ENCODE peak calls at places on chromosomes 5 and 9, in six cellular contexts. H, M, F, Q, D and J are unnamed samples.

GRCh38 chr5:124746916-124747769 is 704 bp upstream of the ZNF608 start:
- DNase-seq in H (peak), M (no peak), F (peak), Q (peak), D (peak), J (peak)

GRCh38 chr5:152439791-152440190 is 34.7 kb upstream of the NMUR2 start:
- DNase-seq in H (no peak), M (no peak), F (no peak), Q (no peak), D (no peak), J (no peak)

GRCh38 chr5:171419663-171420428 is 399 bp downstream of the FGF18 start:
- DNase-seq in H (peak), M (peak), F (peak), Q (peak), D (no peak), J (no peak)

GRCh38 chr5:131289738-131290137 is 25.9 kb downstream of the CDC42SE2 start:
- DNase-seq in H (no peak), M (no peak), F (no peak), Q (no peak), D (no peak), J (no peak)

GRCh38 chr5:146622391-146622790 is 106.4 kb upstream of the GPR151 start:
- DNase-seq in H (no peak), M (no peak), F (no peak), Q (no peak), D (no peak), J (no peak)

GRCh38 chr9:119941081-119941480 is 571.8 kb upstream of the BRINP1 start:
- DNase-seq in H (no peak), M (no peak), F (no peak), Q (no peak), D (no peak), J (no peak)

GRCh38 chr5:122121782-122122465 is 7.4 kb upstream of the ZNF474 start:
- DNase-seq in H (no peak), M (peak), F (no peak), Q (peak), D (no peak), J (no peak)

GRCh38 chr5:1657161-1657741 is 133.5 kb upstream of the LPCAT1 start:
- DNase-seq in H (no peak), M (peak), F (no peak), Q (no peak), D (no peak), J (no peak)

GRCh38 chr9:90813523-90813922 is 11.9 kb downstream of the SYK start:
- DNase-seq in H (no peak), M (no peak), F (no peak), Q (no peak), D (no peak), J (no peak)

GRCh38 chr5:148599187-148599586 is 55.1 kb downstream of the HTR4 start:
- DNase-seq in H (no peak), M (no peak), F (no peak), Q (no peak), D (no peak), J (no peak)

GRCh38 chr9:133679466-133680051 is 43.4 kb downstream of the DBH start:
- DNase-seq in H (no peak), M (no peak), F (no peak), Q (no peak), D (no peak), J (no peak)

GRCh38 chr5:36367524-36367923 is 65.8 kb upstream of the RANBP3L start:
- DNase-seq in H (no peak), M (no peak), F (no peak), Q (no peak), D (no peak), J (no peak)

GRCh38 chr5:61768692-61769281 is 436.7 kb downstream of the ZSWIM6 start:
- DNase-seq in H (peak), M (peak), F (peak), Q (peak), D (no peak), J (peak)

GRCh38 chr9:104025109-104025508 is 69.0 kb upstream of the SMC2 start:
- DNase-seq in H (no peak), M (no peak), F (no peak), Q (no peak), D (no peak), J (no peak)

GRCh38 chr5:150503977-150504620 is 3.8 kb upstream of the NDST1 start:
- DNase-seq in H (no peak), M (no peak), F (peak), Q (no peak), D (no peak), J (no peak)

GRCh38 chr9:78101247-78101646 is 69.6 kb upstream of the GNAQ start:
- DNase-seq in H (no peak), M (no peak), F (no peak), Q (no peak), D (no peak), J (peak)

GRCh38 chr5:157365732-157366131 is 94.3 kb upstream of the NIPAL4 start:
- DNase-seq in H (no peak), M (no peak), F (no peak), Q (no peak), D (no peak), J (no peak)

GRCh38 chr9:26329974-26330373 is 562.6 kb downstream of the CAAP1 start:
- DNase-seq in H (no peak), M (no peak), F (no peak), Q (no peak), D (no peak), J (no peak)

GRCh38 chr5:157400741-157401140 is 59.3 kb upstream of the NIPAL4 start:
- DNase-seq in H (no peak), M (no peak), F (no peak), Q (no peak), D (no peak), J (no peak)

GRCh38 chr9:6567140-6567591 is 78.4 kb downstream of the GLDC start:
- DNase-seq in H (peak), M (peak), F (peak), Q (peak), D (no peak), J (no peak)

GRCh38 chr5:71719092-71719964 is at the start of gene CARTPT:
- DNase-seq in H (no peak), M (peak), F (peak), Q (no peak), D (peak), J (no peak)

GRCh38 chr9:136723989-136724388 is 11.6 kb downstream of the DIPK1B start:
- DNase-seq in H (no peak), M (no peak), F (no peak), Q (no peak), D (no peak), J (no peak)

GRCh38 chr5:158163836-158164572 is 305.1 kb upstream of the CLINT1 start:
- DNase-seq in H (no peak), M (no peak), F (no peak), Q (no peak), D (no peak), J (no peak)

GRCh38 chr5:55773057-55773456 is 35.2 kb downstream of the DDX4 start:
- DNase-seq in H (no peak), M (no peak), F (no peak), Q (peak), D (no peak), J (no peak)

GRCh38 chr5:156497816-156498215 is 170.9 kb downstream of the SGCD start:
- DNase-seq in H (no peak), M (no peak), F (no peak), Q (peak), D (no peak), J (no peak)

GRCh38 chr9:33416996-33417395 is 14.6 kb upstream of the AQP7 start:
- DNase-seq in H (no peak), M (peak), F (no peak), Q (no peak), D (no peak), J (no peak)

GRCh38 chr5:178111925-178112324 is 1.4 kb upstream of the N4BP3 start:
- DNase-seq in H (no peak), M (no peak), F (no peak), Q (no peak), D (no peak), J (no peak)

GRCh38 chr5:14211818-14212799 is 69.0 kb downstream of the TRIO start:
- DNase-seq in H (no peak), M (no peak), F (no peak), Q (no peak), D (no peak), J (no peak)

GRCh38 chr5:149200355-149200754 is 59.1 kb downstream of the ABLIM3 start:
- DNase-seq in H (no peak), M (no peak), F (peak), Q (no peak), D (no peak), J (no peak)

GRCh38 chr5:19240150-19240549 is 747.9 kb downstream of the CDH18 start:
- DNase-seq in H (peak), M (no peak), F (no peak), Q (peak), D (no peak), J (no peak)

GRCh38 chr9:137488330-137488653 is 29.2 kb upstream of the NSMF start:
- DNase-seq in H (no peak), M (no peak), F (no peak), Q (no peak), D (peak), J (peak)

GRCh38 chr9:129876815-129877214 is 41.6 kb downstream of the USP20 start:
- DNase-seq in H (no peak), M (no peak), F (no peak), Q (no peak), D (no peak), J (no peak)

GRCh38 chr5:14415516-14416074 is 166.0 kb upstream of the OTULINL start:
- DNase-seq in H (no peak), M (peak), F (no peak), Q (no peak), D (no peak), J (no peak)

GRCh38 chr5:91419571-91420537 is 36.7 kb upstream of the ARRDC3 start:
- DNase-seq in H (peak), M (peak), F (peak), Q (peak), D (peak), J (peak)

GRCh38 chr9:5569357-5569756 is 59.0 kb downstream of the PDCD1LG2 start:
- DNase-seq in H (no peak), M (no peak), F (no peak), Q (peak), D (no peak), J (no peak)